ENCODE peak calls at places on chromosomes 3 and 15, in six cellular contexts. One of them, this sample, is unnamed.

GRCh38 chr3:105367063-105367405 is 325 bp downstream of the ALCAM start:
- DNase-seq in esophagus muscularis mucosa: no peak
- DNase-seq in K562: no peak
- DNase-seq in endothelial cell of umbilical vein: no peak
- DNase-seq in breast epithelium: no peak
- DNase-seq in transverse colon: peak
- DNase-seq in this sample: no peak

GRCh38 chr3:42844815-42845214 is 30.9 kb downstream of the CYP8B1 start:
- DNase-seq in esophagus muscularis mucosa: no peak
- DNase-seq in K562: no peak
- DNase-seq in endothelial cell of umbilical vein: no peak
- DNase-seq in breast epithelium: no peak
- DNase-seq in transverse colon: no peak
- DNase-seq in this sample: no peak

GRCh38 chr15:62541250-62541649 is 376.2 kb upstream of the C2CD4B start:
- DNase-seq in esophagus muscularis mucosa: no peak
- DNase-seq in endothelial cell of umbilical vein: no peak
- DNase-seq in K562: no peak
- DNase-seq in breast epithelium: no peak
- DNase-seq in transverse colon: no peak
- DNase-seq in this sample: no peak

GRCh38 chr3:58152225-58153015 is 58.4 kb downstream of the DNASE1L3 start:
- DNase-seq in K562: no peak
- DNase-seq in breast epithelium: no peak
- DNase-seq in esophagus muscularis mucosa: no peak
- DNase-seq in transverse colon: no peak
- DNase-seq in endothelial cell of umbilical vein: no peak
- DNase-seq in this sample: no peak

GRCh38 chr3:58573638-58574037 is 3.6 kb downstream of the FAM107A start:
- DNase-seq in breast epithelium: no peak
- DNase-seq in K562: no peak
- DNase-seq in esophagus muscularis mucosa: no peak
- DNase-seq in transverse colon: no peak
- DNase-seq in endothelial cell of umbilical vein: no peak
- DNase-seq in this sample: no peak

GRCh38 chr15:40929730-40930429 is 740 bp downstream of the DLL4 start:
- DNase-seq in transverse colon: peak
- DNase-seq in breast epithelium: no peak
- DNase-seq in endothelial cell of umbilical vein: peak
- DNase-seq in esophagus muscularis mucosa: no peak
- DNase-seq in K562: peak
- DNase-seq in this sample: no peak

GRCh38 chr3:171770689-171771620 is 39.3 kb downstream of the PLD1 start:
- DNase-seq in breast epithelium: peak
- DNase-seq in transverse colon: peak
- DNase-seq in endothelial cell of umbilical vein: peak
- DNase-seq in esophagus muscularis mucosa: no peak
- DNase-seq in K562: peak
- DNase-seq in this sample: no peak

GRCh38 chr3:25424238-25425013 is 3.6 kb upstream of the RARB start:
- DNase-seq in transverse colon: no peak
- DNase-seq in esophagus muscularis mucosa: no peak
- DNase-seq in K562: no peak
- DNase-seq in breast epithelium: no peak
- DNase-seq in endothelial cell of umbilical vein: no peak
- DNase-seq in this sample: no peak

GRCh38 chr3:125322166-125322565 is 53.0 kb downstream of the ZNF148 start:
- DNase-seq in transverse colon: no peak
- DNase-seq in endothelial cell of umbilical vein: no peak
- DNase-seq in breast epithelium: no peak
- DNase-seq in esophagus muscularis mucosa: no peak
- DNase-seq in K562: no peak
- DNase-seq in this sample: no peak

GRCh38 chr3:107745354-107745753 is 222.6 kb downstream of the BBX start:
- DNase-seq in K562: no peak
- DNase-seq in breast epithelium: no peak
- DNase-seq in esophagus muscularis mucosa: no peak
- DNase-seq in transverse colon: no peak
- DNase-seq in endothelial cell of umbilical vein: no peak
- DNase-seq in this sample: no peak

GRCh38 chr3:62718011-62718410 is 157.2 kb downstream of the CADPS start:
- DNase-seq in breast epithelium: no peak
- DNase-seq in endothelial cell of umbilical vein: no peak
- DNase-seq in K562: no peak
- DNase-seq in esophagus muscularis mucosa: no peak
- DNase-seq in transverse colon: no peak
- DNase-seq in this sample: no peak

GRCh38 chr15:87609909-87610308 is 646.6 kb downstream of the NTRK3 start:
- DNase-seq in esophagus muscularis mucosa: no peak
- DNase-seq in K562: no peak
- DNase-seq in transverse colon: no peak
- DNase-seq in endothelial cell of umbilical vein: no peak
- DNase-seq in breast epithelium: no peak
- DNase-seq in this sample: no peak

GRCh38 chr3:197589545-197589944 is 33.8 kb upstream of the BDH1 start:
- DNase-seq in breast epithelium: no peak
- DNase-seq in endothelial cell of umbilical vein: no peak
- DNase-seq in K562: no peak
- DNase-seq in esophagus muscularis mucosa: no peak
- DNase-seq in transverse colon: no peak
- DNase-seq in this sample: no peak

GRCh38 chr3:39251576-39251975 is 28.3 kb downstream of the CX3CR1 start:
- DNase-seq in transverse colon: no peak
- DNase-seq in esophagus muscularis mucosa: no peak
- DNase-seq in endothelial cell of umbilical vein: no peak
- DNase-seq in K562: no peak
- DNase-seq in breast epithelium: no peak
- DNase-seq in this sample: no peak

GRCh38 chr15:34119291-34119690 is 17.4 kb downstream of the PGBD4 start:
- DNase-seq in breast epithelium: no peak
- DNase-seq in endothelial cell of umbilical vein: no peak
- DNase-seq in K562: no peak
- DNase-seq in transverse colon: no peak
- DNase-seq in esophagus muscularis mucosa: no peak
- DNase-seq in this sample: no peak

GRCh38 chr3:53842436-53843194 is 3.6 kb downstream of the CHDH start:
- DNase-seq in breast epithelium: peak
- DNase-seq in esophagus muscularis mucosa: no peak
- DNase-seq in K562: no peak
- DNase-seq in endothelial cell of umbilical vein: no peak
- DNase-seq in transverse colon: peak
- DNase-seq in this sample: no peak

GRCh38 chr15:99592135-99592845 is 26.5 kb downstream of the MEF2A start:
- DNase-seq in esophagus muscularis mucosa: no peak
- DNase-seq in endothelial cell of umbilical vein: peak
- DNase-seq in transverse colon: no peak
- DNase-seq in K562: no peak
- DNase-seq in breast epithelium: no peak
- DNase-seq in this sample: no peak

GRCh38 chr15:38864827-38865604 is 300.4 kb upstream of the RASGRP1 start:
- DNase-seq in endothelial cell of umbilical vein: no peak
- DNase-seq in K562: no peak
- DNase-seq in transverse colon: no peak
- DNase-seq in breast epithelium: no peak
- DNase-seq in esophagus muscularis mucosa: no peak
- DNase-seq in this sample: no peak

GRCh38 chr15:89876736-89877135 is 17.1 kb downstream of the AP3S2 start:
- DNase-seq in esophagus muscularis mucosa: no peak
- DNase-seq in transverse colon: no peak
- DNase-seq in breast epithelium: no peak
- DNase-seq in K562: no peak
- DNase-seq in endothelial cell of umbilical vein: no peak
- DNase-seq in this sample: no peak

GRCh38 chr3:149567307-149567861 is 90.4 kb downstream of the WWTR1 start:
- DNase-seq in transverse colon: no peak
- DNase-seq in esophagus muscularis mucosa: no peak
- DNase-seq in endothelial cell of umbilical vein: peak
- DNase-seq in breast epithelium: no peak
- DNase-seq in K562: no peak
- DNase-seq in this sample: no peak

GRCh38 chr3:132006605-132007204 is 28.1 kb downstream of the CPNE4 start:
- DNase-seq in breast epithelium: no peak
- DNase-seq in transverse colon: peak
- DNase-seq in K562: peak
- DNase-seq in esophagus muscularis mucosa: no peak
- DNase-seq in endothelial cell of umbilical vein: peak
- DNase-seq in this sample: peak

GRCh38 chr15:89389841-89390603 is 55.4 kb upstream of the POLG start:
- DNase-seq in transverse colon: no peak
- DNase-seq in esophagus muscularis mucosa: no peak
- DNase-seq in endothelial cell of umbilical vein: no peak
- DNase-seq in K562: no peak
- DNase-seq in breast epithelium: no peak
- DNase-seq in this sample: no peak

DNA sequence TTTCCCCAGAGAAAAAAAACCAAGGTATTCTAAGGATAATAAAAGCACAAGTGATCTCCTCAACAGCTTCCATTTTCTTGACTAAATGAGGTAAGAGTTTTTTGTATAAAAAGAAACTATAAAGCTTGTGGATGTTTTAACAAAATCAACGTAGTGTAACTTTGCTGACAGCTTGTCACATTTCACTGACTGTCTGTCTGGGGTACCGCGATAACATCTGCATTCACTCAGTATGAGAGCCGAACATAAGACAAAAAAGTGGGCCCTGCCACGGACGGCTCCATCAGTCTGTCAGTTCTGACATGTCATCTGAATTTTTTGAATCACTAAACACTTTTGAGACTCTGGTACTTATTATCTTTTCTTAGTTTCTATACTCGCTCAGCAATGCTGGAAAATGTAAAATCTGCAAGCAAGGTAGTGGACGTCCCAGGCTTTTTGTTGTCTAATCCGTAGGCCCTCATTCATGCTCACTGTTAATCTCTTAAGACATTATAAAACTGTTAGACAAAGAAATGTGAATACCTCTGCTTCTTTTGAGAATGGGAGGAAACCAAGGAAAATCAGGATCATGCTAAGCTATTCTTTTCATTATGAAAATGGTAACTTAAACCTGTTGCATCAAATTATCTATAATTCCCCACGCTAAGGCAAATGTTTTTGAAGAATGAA is 307.1 kb downstream of the MECOM start:
- DNase-seq in transverse colon: no peak
- DNase-seq in K562: no peak
- DNase-seq in breast epithelium: no peak
- DNase-seq in esophagus muscularis mucosa: no peak
- DNase-seq in endothelial cell of umbilical vein: no peak
- DNase-seq in this sample: no peak
- TF ChIP-seq POLR2AphosphoS5 in transverse colon: no peak
- TF ChIP-seq POLR2AphosphoS5 in K562: no peak
- TF ChIP-seq POLR2AphosphoS5 in breast epithelium: no peak
- TF ChIP-seq POLR2AphosphoS5 in esophagus muscularis mucosa: no peak
- TF ChIP-seq POLR2AphosphoS5 in endothelial cell of umbilical vein: no peak
- TF ChIP-seq POLR2AphosphoS5 in this sample: no peak

GRCh38 chr3:153257673-153258351 is 95.8 kb downstream of the RAP2B start:
- DNase-seq in esophagus muscularis mucosa: no peak
- DNase-seq in transverse colon: no peak
- DNase-seq in breast epithelium: no peak
- DNase-seq in K562: no peak
- DNase-seq in endothelial cell of umbilical vein: no peak
- DNase-seq in this sample: no peak

GRCh38 chr3:153247331-153248311 is 85.6 kb downstream of the RAP2B start:
- DNase-seq in breast epithelium: no peak
- DNase-seq in K562: no peak
- DNase-seq in esophagus muscularis mucosa: no peak
- DNase-seq in endothelial cell of umbilical vein: no peak
- DNase-seq in transverse colon: no peak
- DNase-seq in this sample: peak

GRCh38 chr3:153250450-153250849 is 88.4 kb downstream of the RAP2B start:
- DNase-seq in transverse colon: no peak
- DNase-seq in esophagus muscularis mucosa: no peak
- DNase-seq in endothelial cell of umbilical vein: no peak
- DNase-seq in breast epithelium: no peak
- DNase-seq in K562: no peak
- DNase-seq in this sample: no peak

GRCh38 chr3:153252963-153253362 is 90.9 kb downstream of the RAP2B start:
- DNase-seq in breast epithelium: no peak
- DNase-seq in endothelial cell of umbilical vein: no peak
- DNase-seq in K562: no peak
- DNase-seq in esophagus muscularis mucosa: no peak
- DNase-seq in transverse colon: no peak
- DNase-seq in this sample: no peak
- TF ChIP-seq POLR2AphosphoS5 in breast epithelium: no peak
- TF ChIP-seq POLR2AphosphoS5 in endothelial cell of umbilical vein: no peak
- TF ChIP-seq POLR2AphosphoS5 in K562: no peak
- TF ChIP-seq POLR2AphosphoS5 in esophagus muscularis mucosa: no peak
- TF ChIP-seq POLR2AphosphoS5 in transverse colon: no peak
- TF ChIP-seq POLR2AphosphoS5 in this sample: no peak

DNA sequence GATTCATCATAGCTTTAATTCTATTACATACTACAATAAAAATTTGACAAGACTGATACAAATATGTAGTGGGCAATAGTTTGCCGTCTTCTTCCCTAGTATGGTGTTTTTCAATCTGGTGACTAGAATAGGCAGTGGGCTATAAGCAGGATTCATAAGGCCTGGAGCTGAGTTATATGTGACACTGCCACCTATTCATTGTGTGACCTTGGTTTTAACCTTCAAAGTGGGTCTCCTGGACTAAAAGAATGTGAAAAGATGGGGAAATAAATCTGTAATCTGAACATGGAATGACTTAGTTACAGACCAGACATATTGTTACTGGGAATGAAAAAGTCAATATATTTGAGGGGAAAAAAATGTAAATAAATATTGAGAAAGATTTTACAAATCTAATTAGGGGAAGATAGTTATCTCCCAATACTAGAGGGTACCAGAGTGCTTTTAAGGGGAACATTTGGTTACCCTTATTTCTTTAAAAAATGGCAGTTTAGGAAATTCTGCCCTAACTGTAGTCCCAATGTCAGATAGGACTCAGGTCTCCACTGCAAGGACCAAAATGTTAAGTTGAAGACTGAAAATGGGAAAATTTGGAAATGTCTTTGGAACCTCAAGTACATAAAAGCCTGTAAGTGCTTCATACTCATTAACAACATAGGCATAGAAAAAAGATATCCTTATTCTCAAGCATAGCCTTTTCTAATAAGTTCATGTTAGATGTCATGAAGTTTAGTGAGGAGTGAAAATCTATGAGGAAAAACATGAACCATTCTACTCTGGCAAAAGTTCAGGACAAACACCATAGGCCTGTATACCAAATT is 10.7 kb upstream of the SETD5 start:
- DNase-seq in esophagus muscularis mucosa: no peak
- DNase-seq in breast epithelium: no peak
- DNase-seq in K562: no peak
- DNase-seq in endothelial cell of umbilical vein: no peak
- DNase-seq in transverse colon: no peak
- DNase-seq in this sample: no peak
- TF ChIP-seq POLR2AphosphoS5 in esophagus muscularis mucosa: no peak
- TF ChIP-seq POLR2AphosphoS5 in breast epithelium: no peak
- TF ChIP-seq POLR2AphosphoS5 in K562: peak
- TF ChIP-seq POLR2AphosphoS5 in endothelial cell of umbilical vein: no peak
- TF ChIP-seq POLR2AphosphoS5 in transverse colon: no peak
- TF ChIP-seq POLR2AphosphoS5 in this sample: no peak

DNA sequence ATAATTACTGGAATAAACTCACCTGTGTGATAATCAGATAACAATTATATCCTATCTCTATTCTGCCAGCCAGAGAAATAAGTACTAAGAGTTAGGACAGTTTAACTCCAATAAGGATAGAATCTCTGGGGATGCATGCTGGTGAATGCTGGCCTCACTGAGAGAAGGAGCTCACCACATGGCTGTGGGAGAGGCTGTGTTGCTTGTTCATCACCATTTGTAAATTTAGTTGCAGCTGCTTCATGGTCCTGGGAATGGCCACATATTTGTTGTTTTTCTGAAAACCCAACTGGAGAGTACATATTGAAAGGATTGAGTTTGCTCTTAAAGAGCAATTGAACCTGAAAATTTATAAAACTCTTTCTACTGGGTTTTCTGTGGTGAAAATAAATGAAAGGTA is 207.3 kb downstream of the NECTIN3 start:
- DNase-seq in endothelial cell of umbilical vein: no peak
- DNase-seq in K562: no peak
- DNase-seq in breast epithelium: no peak
- DNase-seq in transverse colon: no peak
- DNase-seq in esophagus muscularis mucosa: no peak
- DNase-seq in this sample: no peak
- TF ChIP-seq POLR2AphosphoS5 in endothelial cell of umbilical vein: no peak
- TF ChIP-seq POLR2AphosphoS5 in K562: no peak
- TF ChIP-seq POLR2AphosphoS5 in breast epithelium: no peak
- TF ChIP-seq POLR2AphosphoS5 in transverse colon: no peak
- TF ChIP-seq POLR2AphosphoS5 in esophagus muscularis mucosa: no peak
- TF ChIP-seq POLR2AphosphoS5 in this sample: no peak

This sample was measured in HL-60.